ENCODE peak calls at places on chromosomes 7 and 10, in seven cellular contexts. Z, M, Y, H, E, C and F are unnamed samples.

GRCh38 chr7:33918401-33919120 is 13.2 kb downstream of the BMPER start:
- DNase-seq in M (no peak), Y (no peak), H (no peak), Z (no peak), E (no peak), C (no peak), F (no peak)

GRCh38 chr10:114285961-114286441 is 46.9 kb downstream of the VWA2 start:
- DNase-seq in M (no peak), C (no peak), Z (no peak), Y (no peak), E (peak; percentile 79), H (no peak), F (no peak)

GRCh38 chr10:96740579-96741281 is 20.4 kb upstream of the PIK3AP1 start:
- DNase-seq in Z (no peak), H (peak; percentile 27), Y (peak; percentile 41), E (peak; percentile 94), M (peak; percentile 45), C (no peak), F (peak; percentile 41)

GRCh38 chr7:74334026-74334425 is 44.8 kb downstream of the CLIP2 start:
- DNase-seq in E (no peak), M (no peak), H (no peak), Y (no peak), C (peak; percentile 29), Z (no peak), F (no peak)

GRCh38 chr7:143877076-143877475 is 24.9 kb downstream of the TCAF1 start:
- DNase-seq in Z (no peak), M (no peak), Y (no peak), C (no peak), H (no peak), E (no peak), F (no peak)

GRCh38 chr7:37832194-37832593 is 16.2 kb upstream of the NME8 start:
- DNase-seq in E (peak; percentile 89), Z (peak; percentile 74), C (peak; percentile 72), H (peak; percentile 73), Y (peak; percentile 31), M (peak; percentile 57), F (peak; percentile 92)

GRCh38 chr7:157769016-157769869 is 432.4 kb downstream of the DNAJB6 start:
- DNase-seq in Z (no peak), E (peak; percentile 68), M (no peak), C (no peak), Y (no peak), H (no peak), F (no peak)

GRCh38 chr7:110119883-110120581 is 970.9 kb upstream of the LRRN3 start:
- DNase-seq in E (no peak), Z (no peak), H (no peak), C (peak; percentile 8), Y (no peak), M (no peak), F (no peak)

GRCh38 chr10:133267829-133268228 is 8.8 kb downstream of the ADAM8 start:
- DNase-seq in Y (no peak), M (no peak), C (no peak), E (peak; percentile 82), Z (no peak), H (no peak), F (no peak)

GRCh38 chr7:45574521-45575500 is 643 bp downstream of the ADCY1 start:
- DNase-seq in E (peak; percentile 71), Z (no peak), Y (peak; percentile 29), M (no peak), C (peak; percentile 48), H (no peak), F (no peak)

GRCh38 chr10:82394122-82394521 is 519.1 kb downstream of the NRG3 start:
- DNase-seq in Y (peak; percentile 61), Z (no peak), C (no peak), H (no peak), E (no peak), M (no peak), F (no peak)

GRCh38 chr10:47288916-47289495 is 11.0 kb upstream of the GDF10 start:
- DNase-seq in E (peak; percentile 35), C (no peak), M (no peak), H (no peak), Y (no peak), Z (no peak), F (no peak)

GRCh38 chr10:123906884-123907652 is 15.5 kb upstream of the CPXM2 start:
- DNase-seq in C (no peak), E (no peak), Y (no peak), H (no peak), M (no peak), Z (no peak), F (no peak)

GRCh38 chr7:31950101-31950755 is 120.0 kb downstream of the PDE1C start:
- DNase-seq in E (no peak), C (no peak), M (no peak), Y (no peak), H (no peak), Z (no peak), F (no peak)

GRCh38 chr7:143248781-143249354 is 14.4 kb upstream of the GSTK1 start:
- DNase-seq in M (peak; percentile 32), Z (no peak), C (no peak), E (no peak), H (no peak), Y (no peak), F (no peak)

GRCh38 chr10:116138897-116139296 is 134.1 kb downstream of the GFRA1 start:
- DNase-seq in H (no peak), Y (no peak), M (no peak), C (no peak), E (no peak), Z (no peak), F (no peak)

GRCh38 chr10:29895436-29895835 is 163.9 kb downstream of the JCAD start:
- DNase-seq in C (no peak), Z (peak; percentile 68), Y (no peak), H (peak; percentile 67), M (peak; percentile 14), E (no peak), F (peak; percentile 94)

GRCh38 chr7:75740846-75741497 is 2.2 kb upstream of the HIP1 start:
- DNase-seq in Z (no peak), H (peak; percentile 63), C (peak; percentile 40), Y (peak; percentile 29), E (no peak), M (peak; percentile 57), F (peak; percentile 90)

GRCh38 chr10:114686013-114686412 is 27.9 kb upstream of the ABLIM1 start:
- DNase-seq in C (no peak), Z (no peak), Y (no peak), H (no peak), E (no peak), M (no peak), F (no peak)

GRCh38 chr10:117546630-117547300 is 4.2 kb downstream of the EMX2 start:
- DNase-seq in C (no peak), H (no peak), Z (no peak), Y (no peak), M (no peak), E (no peak), F (no peak)

GRCh38 chr7:4683043-4683883 is 1.2 kb downstream of the FOXK1 start:
- DNase-seq in M (peak; percentile 47), H (no peak), C (no peak), Y (no peak), Z (peak; percentile 44), E (peak; percentile 87), F (peak; percentile 91)

GRCh38 chr7:129896568-129897382 is 56.0 kb downstream of the UBE2H start:
- DNase-seq in M (no peak), Z (no peak), E (no peak), Y (no peak), H (no peak), C (no peak), F (no peak)

GRCh38 chr10:132388901-132389630 is 7.9 kb upstream of the PWWP2B start:
- DNase-seq in Y (no peak), H (no peak), M (peak; percentile 38), C (no peak), Z (peak; percentile 88), E (peak; percentile 90), F (no peak)

GRCh38 chr7:135976312-135977019 is 693 bp downstream of the MTPN start:
- DNase-seq in C (peak; percentile 9), H (no peak), Z (no peak), M (peak; percentile 22), E (peak; percentile 76), Y (no peak), F (no peak)

DNA sequence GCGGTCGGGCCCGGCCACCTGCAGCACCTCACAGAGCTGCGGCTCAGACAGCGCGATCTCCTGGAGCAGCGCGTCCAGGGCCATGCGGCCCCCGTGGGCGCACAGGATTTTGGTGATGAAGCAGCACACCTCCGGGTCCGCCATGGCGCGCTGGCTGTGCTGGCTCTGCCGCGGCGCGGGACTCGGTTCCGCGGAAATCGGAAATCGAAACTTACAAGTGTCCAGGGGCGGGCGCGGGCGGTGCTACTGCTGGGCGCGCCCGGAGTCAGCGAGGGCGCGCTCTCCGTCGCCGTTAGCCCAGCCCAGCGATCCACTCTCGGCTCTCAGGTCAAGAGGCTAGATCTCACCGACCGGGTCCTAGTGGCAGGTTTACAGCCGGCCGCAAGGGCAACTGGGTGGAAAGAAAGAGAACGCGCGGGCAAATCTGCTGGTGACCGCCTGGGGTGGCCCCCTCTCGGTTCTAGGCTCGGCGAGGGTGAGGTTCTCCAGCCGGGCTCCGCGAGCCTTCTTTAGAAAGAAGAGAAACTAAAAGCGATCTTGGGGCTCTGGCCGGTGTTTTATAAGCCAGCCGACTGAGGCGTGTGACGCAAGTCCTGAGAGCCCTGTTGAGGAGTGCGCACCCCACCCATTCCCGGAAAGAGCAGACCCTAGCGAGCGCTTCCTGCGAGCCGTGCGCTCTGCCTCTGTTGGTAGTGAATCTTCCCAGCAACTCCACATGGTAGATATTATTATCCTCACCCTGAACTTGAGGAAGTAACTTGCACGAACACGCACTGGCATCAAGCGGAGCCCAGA is at the start of gene ZC3HAV1:
- DNase-seq in Z (peak; percentile 90), M (peak; percentile 91), C (peak; percentile 89), Y (peak; percentile 88), H (peak; percentile 84), E (peak; percentile 97), F (peak; percentile 88)
- TF ChIP-seq CTCF in Z (peak; percentile 10), M (peak; percentile 11), C (no peak), Y (no peak), H (no peak), E (no peak), F (no peak)

GRCh38 chr7:150945853-150946825 is 32.0 kb downstream of the KCNH2 start:
- DNase-seq in C (no peak), Z (no peak), H (peak; percentile 15), E (peak; percentile 71), M (peak; percentile 51), Y (peak; percentile 42), F (peak; percentile 84)
- TF ChIP-seq POLR2A in C (no peak), Z (no peak), H (no peak), E (no peak), M (no peak), Y (no peak), F (no peak)

GRCh38 chr7:27182861-27183681 is 2.0 kb downstream of the HOXA11 start:
- DNase-seq in E (peak; percentile 69), H (no peak), Z (no peak), C (no peak), M (peak; percentile 20), Y (peak; percentile 16), F (no peak)
- H3K4me3 ChIP-seq in E (no peak overlapping the region), H (peak overlapping the region; percentile 61), Z (peak overlapping the region; percentile 46), C (no peak overlapping the region), M (peak overlapping the region; percentile 79), Y (no peak overlapping the region), F (no peak overlapping the region)

GRCh38 chr10:24708081-24708480 is 15.6 kb downstream of the ARHGAP21 start:
- DNase-seq in H (no peak), C (no peak), Y (no peak), M (no peak), E (no peak), Z (no peak), F (no peak)
- TF ChIP-seq CTCF in H (no peak), C (no peak), Y (no peak), M (no peak), E (no peak), Z (no peak), F (no peak)